ENCODE peak calls at places on chromosomes 1 and 21, in five cellular contexts. N is epithelial cell of prostate, J is Caki2, R is fibroblast of the aortic adventitia, L is cardiac fibroblast. O is an unnamed sample.

GRCh38 chr1:60388092-60388987 is 314.8 kb upstream of the C1orf87 start:
- DNase-seq in R (peak), J (no peak), L (peak), N (no peak), O (no peak)

GRCh38 chr1:157104598-157105293 is 5.1 kb upstream of the ETV3L start:
- DNase-seq in R (peak), J (peak), L (no peak), N (no peak), O (no peak)

GRCh38 chr1:116775116-116775752 is 21.0 kb downstream of the CD2 start:
- DNase-seq in L (no peak), R (no peak), N (no peak), J (no peak), O (no peak)

GRCh38 chr1:29657816-29658215 is 421.5 kb downstream of the PTPRU start:
- DNase-seq in N (no peak), R (no peak), J (no peak), L (no peak), O (no peak)

GRCh38 chr21:46404306-46404705 is 54.4 kb upstream of the DIP2A start:
- DNase-seq in J (no peak), N (no peak), R (no peak), L (no peak), O (no peak)

GRCh38 chr1:31216016-31216415 is 23.7 kb downstream of the NKAIN1 start:
- DNase-seq in J (no peak), N (peak), L (peak), R (peak), O (no peak)

GRCh38 chr1:235783148-235783776 is 83.4 kb downstream of the LYST start:
- DNase-seq in L (peak), R (peak), N (no peak), J (peak), O (no peak)

GRCh38 chr1:76240321-76240720 is 165.8 kb downstream of the ST6GALNAC3 start:
- DNase-seq in J (no peak), N (no peak), R (no peak), L (no peak), O (no peak)

GRCh38 chr1:41097105-41097504 is 75.6 kb upstream of the SLFNL1 start:
- DNase-seq in J (no peak), N (no peak), L (no peak), R (peak), O (no peak)

GRCh38 chr21:25963186-25963585 is 207.4 kb downstream of the APP start:
- DNase-seq in N (no peak), R (peak), L (peak), J (peak), O (peak)

GRCh38 chr1:55081188-55081904 is 42.0 kb downstream of the PCSK9 start:
- DNase-seq in L (peak), N (no peak), R (peak), J (peak), O (peak)

GRCh38 chr1:234213576-234214128 is 159.6 kb upstream of the COA6 start:
- DNase-seq in L (no peak), N (no peak), R (no peak), J (no peak), O (no peak)

GRCh38 chr1:207824691-207825090 is 72.8 kb downstream of the CD46 start:
- DNase-seq in R (no peak), N (no peak), L (peak), J (peak), O (peak)

GRCh38 chr1:243216741-243217140 is 38.3 kb downstream of the CEP170 start:
- DNase-seq in N (no peak), L (no peak), R (peak), J (no peak), O (no peak)

GRCh38 chr1:168054117-168054516 is 82.6 kb downstream of the GPR161 start:
- DNase-seq in L (no peak), R (no peak), N (no peak), J (no peak), O (no peak)

GRCh38 chr1:182952677-182953444 is at the start of gene SHCBP1L:
- DNase-seq in J (no peak), L (no peak), N (no peak), R (no peak), O (no peak)

GRCh38 chr1:15423355-15424077 is 13.8 kb downstream of the EFHD2 start:
- DNase-seq in N (no peak), L (no peak), J (no peak), R (no peak), O (no peak)